ENCODE peak calls at places on chromosomes 4 and X, in nine cellular contexts. One of them, this sample, is unnamed. For H3K36me3 and H3K4me1, the result is how much of the 10 kb centered on the place peaks cover.

GRCh38 chrX:132957211-132958085 is 981 bp downstream of the HS6ST2 start:
- DNase-seq in Panc1: no peak
- DNase-seq in IMR-90: no peak
- DNase-seq in cardiac muscle cell: peak
- DNase-seq in Peyer's patch: no peak
- DNase-seq in fibroblast of lung: no peak
- DNase-seq in uterus: no peak
- DNase-seq in PC-9: peak
- DNase-seq in colonic mucosa: peak
- DNase-seq in this sample: peak

GRCh38 chrX:97806238-97806637 is 922.5 kb downstream of the RPA4 start:
- DNase-seq in Panc1: no peak
- DNase-seq in IMR-90: peak
- DNase-seq in cardiac muscle cell: no peak
- DNase-seq in Peyer's patch: no peak
- DNase-seq in fibroblast of lung: peak
- DNase-seq in uterus: no peak
- DNase-seq in PC-9: no peak
- DNase-seq in colonic mucosa: no peak
- DNase-seq in this sample: no peak

GRCh38 chr4:140186651-140187315 is 32.8 kb upstream of the MAML3 start:
- DNase-seq in Panc1: peak
- DNase-seq in IMR-90: peak
- DNase-seq in cardiac muscle cell: no peak
- DNase-seq in Peyer's patch: no peak
- DNase-seq in fibroblast of lung: peak
- DNase-seq in uterus: peak
- DNase-seq in PC-9: peak
- DNase-seq in colonic mucosa: peak
- DNase-seq in this sample: no peak

GRCh38 chr4:144659493-144659892 is 13.5 kb downstream of the HHIP start:
- DNase-seq in Panc1: no peak
- DNase-seq in IMR-90: no peak
- DNase-seq in cardiac muscle cell: no peak
- DNase-seq in Peyer's patch: no peak
- DNase-seq in fibroblast of lung: no peak
- DNase-seq in uterus: no peak
- DNase-seq in PC-9: no peak
- DNase-seq in colonic mucosa: no peak
- DNase-seq in this sample: no peak

GRCh38 chr4:108982786-108983185 is 219.9 kb upstream of the ETNPPL start:
- DNase-seq in Panc1: no peak
- DNase-seq in IMR-90: no peak
- DNase-seq in cardiac muscle cell: no peak
- DNase-seq in Peyer's patch: no peak
- DNase-seq in fibroblast of lung: no peak
- DNase-seq in uterus: no peak
- DNase-seq in PC-9: no peak
- DNase-seq in colonic mucosa: no peak
- DNase-seq in this sample: no peak

GRCh38 chr4:74738756-74739155 is 55.6 kb downstream of the BTC start:
- DNase-seq in Panc1: no peak
- DNase-seq in IMR-90: no peak
- DNase-seq in cardiac muscle cell: no peak
- DNase-seq in Peyer's patch: no peak
- DNase-seq in fibroblast of lung: peak
- DNase-seq in uterus: no peak
- DNase-seq in PC-9: no peak
- DNase-seq in colonic mucosa: no peak
- DNase-seq in this sample: no peak

GRCh38 chrX:134174273-134174660 is 62.7 kb upstream of the CCDC160 start:
- DNase-seq in Panc1: no peak
- DNase-seq in IMR-90: no peak
- DNase-seq in cardiac muscle cell: no peak
- DNase-seq in Peyer's patch: no peak
- DNase-seq in fibroblast of lung: no peak
- DNase-seq in uterus: no peak
- DNase-seq in PC-9: no peak
- DNase-seq in colonic mucosa: no peak
- DNase-seq in this sample: no peak

GRCh38 chrX:83916525-83916924 is 55.6 kb downstream of the CYLC1 start:
- DNase-seq in Panc1: no peak
- DNase-seq in IMR-90: peak
- DNase-seq in cardiac muscle cell: peak
- DNase-seq in Peyer's patch: no peak
- DNase-seq in fibroblast of lung: no peak
- DNase-seq in uterus: no peak
- DNase-seq in PC-9: peak
- DNase-seq in colonic mucosa: no peak
- DNase-seq in this sample: peak

GRCh38 chrX:53065066-53065465 is 16.5 kb downstream of the GPR173 start:
- DNase-seq in Panc1: no peak
- DNase-seq in IMR-90: no peak
- DNase-seq in cardiac muscle cell: no peak
- DNase-seq in Peyer's patch: no peak
- DNase-seq in fibroblast of lung: no peak
- DNase-seq in uterus: no peak
- DNase-seq in PC-9: no peak
- DNase-seq in colonic mucosa: no peak
- DNase-seq in this sample: no peak

GRCh38 chrX:100980608-100981497 is 11.3 kb downstream of the ARL13A start:
- DNase-seq in Panc1: peak
- DNase-seq in IMR-90: peak
- DNase-seq in cardiac muscle cell: no peak
- DNase-seq in Peyer's patch: no peak
- DNase-seq in fibroblast of lung: peak
- DNase-seq in uterus: no peak
- DNase-seq in PC-9: peak
- DNase-seq in colonic mucosa: no peak
- DNase-seq in this sample: no peak

GRCh38 chr4:78059524-78059889 is 2.4 kb downstream of the FRAS1 start:
- DNase-seq in Panc1: peak
- DNase-seq in IMR-90: peak
- DNase-seq in cardiac muscle cell: peak
- DNase-seq in Peyer's patch: no peak
- DNase-seq in fibroblast of lung: peak
- DNase-seq in uterus: peak
- DNase-seq in PC-9: peak
- DNase-seq in colonic mucosa: peak
- DNase-seq in this sample: peak

GRCh38 chr4:111154924-111155323 is 532.0 kb upstream of the PITX2 start:
- DNase-seq in Panc1: no peak
- DNase-seq in IMR-90: no peak
- DNase-seq in cardiac muscle cell: no peak
- DNase-seq in Peyer's patch: no peak
- DNase-seq in fibroblast of lung: no peak
- DNase-seq in uterus: no peak
- DNase-seq in PC-9: no peak
- DNase-seq in colonic mucosa: no peak
- DNase-seq in this sample: no peak

GRCh38 chrX:132963846-132964245 is 5.4 kb upstream of the HS6ST2 start:
- DNase-seq in Panc1: no peak
- DNase-seq in IMR-90: no peak
- DNase-seq in cardiac muscle cell: no peak
- DNase-seq in Peyer's patch: no peak
- DNase-seq in fibroblast of lung: no peak
- DNase-seq in uterus: no peak
- DNase-seq in PC-9: no peak
- DNase-seq in colonic mucosa: no peak
- DNase-seq in this sample: no peak

GRCh38 chr4:122170775-122171174 is 18.6 kb downstream of the BLTP1 start:
- DNase-seq in Panc1: no peak
- DNase-seq in IMR-90: no peak
- DNase-seq in cardiac muscle cell: no peak
- DNase-seq in Peyer's patch: no peak
- DNase-seq in fibroblast of lung: no peak
- DNase-seq in uterus: no peak
- DNase-seq in PC-9: no peak
- DNase-seq in colonic mucosa: no peak
- DNase-seq in this sample: no peak

GRCh38 chr4:168028568-168028967 is 63.8 kb upstream of the ANXA10 start:
- DNase-seq in Panc1: no peak
- DNase-seq in IMR-90: peak
- DNase-seq in cardiac muscle cell: no peak
- DNase-seq in Peyer's patch: no peak
- DNase-seq in fibroblast of lung: no peak
- DNase-seq in uterus: no peak
- DNase-seq in PC-9: no peak
- DNase-seq in colonic mucosa: no peak
- DNase-seq in this sample: no peak

GRCh38 chrX:33908074-33908473 is 224.0 kb downstream of the FAM47A start:
- DNase-seq in Panc1: no peak
- DNase-seq in IMR-90: no peak
- DNase-seq in cardiac muscle cell: no peak
- DNase-seq in Peyer's patch: no peak
- DNase-seq in fibroblast of lung: no peak
- DNase-seq in uterus: no peak
- DNase-seq in PC-9: no peak
- DNase-seq in colonic mucosa: no peak
- DNase-seq in this sample: no peak
- TF ChIP-seq CTCF in Panc1: no peak
- TF ChIP-seq CTCF in IMR-90: no peak
- TF ChIP-seq CTCF in cardiac muscle cell: no peak
- TF ChIP-seq CTCF in Peyer's patch: no peak
- TF ChIP-seq CTCF in fibroblast of lung: no peak
- TF ChIP-seq CTCF in uterus: no peak
- TF ChIP-seq CTCF in PC-9: no peak
- TF ChIP-seq CTCF in colonic mucosa: no peak
- TF ChIP-seq CTCF in this sample: no peak

DNA sequence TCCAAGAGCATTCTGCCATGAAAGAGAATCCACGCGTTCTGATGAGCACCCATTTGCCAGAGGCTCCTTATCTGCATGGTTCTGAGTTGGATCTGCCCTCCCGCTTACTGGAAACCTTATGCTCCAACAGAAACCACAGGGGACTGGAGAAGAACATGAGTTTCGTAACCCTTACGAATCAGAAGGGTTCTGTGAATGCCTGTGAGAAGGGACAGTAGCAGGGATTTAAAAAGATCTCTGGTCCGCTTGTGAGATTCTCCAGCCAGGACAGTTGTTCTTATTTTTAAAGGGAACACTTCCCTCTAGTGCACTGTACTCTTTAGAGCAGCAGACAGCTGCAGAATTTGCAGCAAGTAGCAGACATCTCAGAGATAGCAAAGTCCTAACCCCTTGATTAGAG is 22.5 kb upstream of the CENPU start:
- DNase-seq in Panc1: no peak
- DNase-seq in IMR-90: peak
- DNase-seq in cardiac muscle cell: no peak
- DNase-seq in Peyer's patch: no peak
- DNase-seq in fibroblast of lung: peak
- DNase-seq in uterus: peak
- DNase-seq in PC-9: no peak
- DNase-seq in colonic mucosa: no peak
- DNase-seq in this sample: no peak
- H3K36me3 ChIP-seq in Panc1: under half
- H3K36me3 ChIP-seq in IMR-90: under half
- H3K36me3 ChIP-seq in cardiac muscle cell: under half
- H3K36me3 ChIP-seq in Peyer's patch: under half
- H3K36me3 ChIP-seq in fibroblast of lung: under half
- H3K36me3 ChIP-seq in uterus: under half
- H3K36me3 ChIP-seq in PC-9: under half
- H3K36me3 ChIP-seq in colonic mucosa: under half
- H3K36me3 ChIP-seq in this sample: under half

GRCh38 chrX:24491741-24492140 is 26.7 kb downstream of the PDK3 start:
- DNase-seq in Panc1: no peak
- DNase-seq in IMR-90: no peak
- DNase-seq in cardiac muscle cell: no peak
- DNase-seq in Peyer's patch: no peak
- DNase-seq in fibroblast of lung: no peak
- DNase-seq in uterus: no peak
- DNase-seq in PC-9: no peak
- DNase-seq in colonic mucosa: no peak
- DNase-seq in this sample: no peak
- H3K4me1 ChIP-seq in Panc1: under half
- H3K4me1 ChIP-seq in IMR-90: under half
- H3K4me1 ChIP-seq in cardiac muscle cell: under half
- H3K4me1 ChIP-seq in Peyer's patch: under half
- H3K4me1 ChIP-seq in fibroblast of lung: under half
- H3K4me1 ChIP-seq in uterus: under half
- H3K4me1 ChIP-seq in PC-9: under half
- H3K4me1 ChIP-seq in colonic mucosa: under half
- H3K4me1 ChIP-seq in this sample: under half

DNA sequence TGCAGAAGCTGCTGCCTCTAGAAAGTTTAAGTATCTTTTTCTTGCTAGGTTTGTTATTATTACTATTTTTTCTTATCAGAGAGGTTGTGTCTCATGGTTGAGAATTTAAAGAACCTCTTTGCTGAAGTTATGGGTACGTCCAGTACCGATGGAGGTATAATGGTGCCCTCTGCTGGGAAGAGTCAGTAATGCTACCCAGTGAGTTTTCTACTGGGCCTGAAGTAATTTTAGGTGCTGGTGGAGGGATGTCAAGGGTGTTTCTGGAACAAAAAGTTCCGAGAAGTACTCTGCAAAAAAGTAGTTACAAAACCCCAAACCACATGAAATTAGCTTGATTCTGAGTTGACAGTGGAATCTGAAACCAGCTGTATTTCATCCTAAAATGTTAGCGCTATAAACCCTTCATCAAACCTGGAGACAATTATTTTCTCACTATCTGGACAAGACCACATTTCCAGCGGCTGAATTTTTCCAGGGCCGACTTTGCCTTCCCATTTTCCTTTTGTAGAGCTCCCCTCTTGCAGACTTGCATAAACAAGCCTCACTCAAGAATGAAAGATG is 102.5 kb upstream of the MID1 start:
- DNase-seq in Panc1: no peak
- DNase-seq in IMR-90: peak
- DNase-seq in cardiac muscle cell: peak
- DNase-seq in Peyer's patch: peak
- DNase-seq in fibroblast of lung: peak
- DNase-seq in uterus: peak
- DNase-seq in PC-9: peak
- DNase-seq in colonic mucosa: peak
- DNase-seq in this sample: peak
- TF ChIP-seq CTCF in Panc1: peak
- TF ChIP-seq CTCF in IMR-90: peak
- TF ChIP-seq CTCF in cardiac muscle cell: peak
- TF ChIP-seq CTCF in Peyer's patch: peak
- TF ChIP-seq CTCF in fibroblast of lung: peak
- TF ChIP-seq CTCF in uterus: peak
- TF ChIP-seq CTCF in PC-9: peak
- TF ChIP-seq CTCF in colonic mucosa: peak
- TF ChIP-seq CTCF in this sample: peak

This sample was measured in Caco-2.